ENCODE peak calls at places on chromosomes 11 and 22, in nine cellular contexts. A is AG09309; R is mammary epithelial cell; D is AG09319; V is Peyer's patch; L is endothelial cell; I is CD4-positive, alpha-beta T cell; U is brain microvascular endothelial cell; B is fibroblast of mammary gland. E is an unnamed sample.

GRCh38 chr11:132300283-132300682 is 929.9 kb downstream of the NTM start:
- DNase-seq in A (no peak), D (no peak), I (no peak), U (peak), V (no peak), B (no peak), R (no peak), L (peak), E (no peak)

GRCh38 chr11:76694664-76695063 is 24.1 kb upstream of the LRRC32 start:
- DNase-seq in R (peak), B (peak), D (peak), A (peak), V (no peak), U (peak), L (no peak), I (no peak), E (no peak)

GRCh38 chr22:48844096-48844675 is 983.5 kb downstream of the BRD1 start:
- DNase-seq in B (no peak), L (no peak), U (no peak), V (no peak), R (no peak), A (no peak), D (no peak), I (no peak), E (no peak)

GRCh38 chr11:8066911-8067455 is 14.0 kb upstream of the TUB start:
- DNase-seq in B (peak), A (no peak), D (no peak), V (no peak), L (no peak), U (no peak), I (no peak), R (no peak), E (no peak)

GRCh38 chr11:111819161-111820058 is 52.0 kb downstream of the ALG9 start:
- DNase-seq in A (peak), I (no peak), U (peak), L (no peak), R (no peak), B (peak), D (peak), V (no peak), E (peak)

GRCh38 chr11:8905528-8906165 is 5.3 kb upstream of the AKIP1 start:
- DNase-seq in V (no peak), I (no peak), U (peak), D (no peak), B (peak), R (peak), L (no peak), A (peak), E (no peak)

GRCh38 chr22:29212738-29213137 is 7.0 kb downstream of the EMID1 start:
- DNase-seq in I (no peak), A (no peak), U (no peak), D (no peak), B (no peak), R (no peak), V (no peak), L (no peak), E (no peak)

GRCh38 chr11:71336176-71336995 is 84.0 kb upstream of the SHANK2 start:
- DNase-seq in V (no peak), U (no peak), D (no peak), I (no peak), A (no peak), R (no peak), L (no peak), B (peak), E (no peak)

GRCh38 chr11:57180964-57181363 is 789 bp upstream of the LRRC55 start:
- DNase-seq in A (no peak), L (no peak), B (no peak), V (no peak), R (no peak), I (no peak), D (no peak), U (no peak), E (no peak)

GRCh38 chr11:82176945-82177344 is 556.7 kb downstream of the FAM181B start:
- DNase-seq in L (no peak), A (no peak), I (no peak), U (no peak), D (no peak), R (no peak), V (no peak), B (no peak), E (no peak)

GRCh38 chr11:88188251-88189030 is 13.2 kb upstream of the RAB38 start:
- DNase-seq in R (no peak), U (no peak), A (no peak), I (no peak), L (no peak), B (no peak), V (no peak), D (no peak), E (peak)

GRCh38 chr11:68313574-68314202 is 1.3 kb downstream of the LRP5 start:
- DNase-seq in R (peak), U (peak), B (peak), D (peak), V (no peak), I (no peak), L (no peak), A (no peak), E (no peak)

GRCh38 chr22:19133561-19133960 is 2.5 kb downstream of the TSSK2 start:
- DNase-seq in U (no peak), A (no peak), B (no peak), I (no peak), R (no peak), L (no peak), D (no peak), V (no peak), E (no peak)

GRCh38 chr11:42544726-42545125 is 767.1 kb upstream of the API5 start:
- DNase-seq in B (no peak), L (no peak), U (no peak), R (no peak), A (no peak), V (no peak), I (no peak), D (no peak), E (no peak)

GRCh38 chr22:40908895-40909294 is 42.3 kb upstream of the RBX1 start:
- DNase-seq in U (no peak), D (no peak), R (no peak), A (no peak), B (no peak), L (no peak), I (no peak), V (no peak), E (no peak)

GRCh38 chr11:79332017-79332416 is 108.8 kb downstream of the TENM4 start:
- DNase-seq in L (no peak), D (no peak), R (no peak), U (no peak), V (no peak), I (no peak), A (no peak), B (no peak), E (no peak)

GRCh38 chr11:30583505-30584280 is 2.5 kb downstream of the MPPED2 start:
- DNase-seq in B (peak), I (no peak), D (no peak), V (no peak), L (peak), A (no peak), R (no peak), U (no peak), E (no peak)

GRCh38 chr22:42635531-42635930 is 4.9 kb downstream of the ATP5MGL start:
- DNase-seq in A (peak), V (no peak), I (no peak), U (peak), R (peak), D (peak), B (peak), L (no peak), E (no peak)

GRCh38 chr22:44393066-44393465 is 80.3 kb upstream of the SHISAL1 start:
- DNase-seq in D (no peak), I (no peak), L (no peak), B (no peak), R (no peak), A (no peak), V (peak), U (no peak), E (peak)

GRCh38 chr11:9748361-9748970 is 84.6 kb downstream of the SWAP70 start:
- DNase-seq in A (no peak), B (peak), U (peak), D (peak), R (peak), V (peak), L (peak), I (peak), E (peak)

GRCh38 chr11:119195680-119196079 is 10.4 kb downstream of the NHERF4 start:
- DNase-seq in D (no peak), A (no peak), B (peak), R (peak), U (peak), V (peak), L (peak), I (no peak), E (peak)

GRCh38 chr11:75313457-75314272 is 37.8 kb downstream of the ARRB1 start:
- DNase-seq in B (peak), I (no peak), U (peak), L (no peak), A (no peak), R (no peak), D (no peak), V (no peak), E (peak)

GRCh38 chr11:19777342-19778102 is 64.9 kb downstream of the NAV2 start:
- DNase-seq in R (peak), U (peak), B (peak), A (no peak), D (no peak), V (peak), L (no peak), I (no peak), E (peak)

GRCh38 chr11:250740-251299 is 14.0 kb downstream of the PSMD13 start:
- DNase-seq in L (peak), U (peak), B (peak), A (no peak), V (peak), I (peak), R (peak), D (no peak), E (peak)
- TF ChIP-seq CTCF in L (peak), U (peak), B (peak), A (peak), V (peak), I (peak), R (peak), D (peak), E (peak)

DNA sequence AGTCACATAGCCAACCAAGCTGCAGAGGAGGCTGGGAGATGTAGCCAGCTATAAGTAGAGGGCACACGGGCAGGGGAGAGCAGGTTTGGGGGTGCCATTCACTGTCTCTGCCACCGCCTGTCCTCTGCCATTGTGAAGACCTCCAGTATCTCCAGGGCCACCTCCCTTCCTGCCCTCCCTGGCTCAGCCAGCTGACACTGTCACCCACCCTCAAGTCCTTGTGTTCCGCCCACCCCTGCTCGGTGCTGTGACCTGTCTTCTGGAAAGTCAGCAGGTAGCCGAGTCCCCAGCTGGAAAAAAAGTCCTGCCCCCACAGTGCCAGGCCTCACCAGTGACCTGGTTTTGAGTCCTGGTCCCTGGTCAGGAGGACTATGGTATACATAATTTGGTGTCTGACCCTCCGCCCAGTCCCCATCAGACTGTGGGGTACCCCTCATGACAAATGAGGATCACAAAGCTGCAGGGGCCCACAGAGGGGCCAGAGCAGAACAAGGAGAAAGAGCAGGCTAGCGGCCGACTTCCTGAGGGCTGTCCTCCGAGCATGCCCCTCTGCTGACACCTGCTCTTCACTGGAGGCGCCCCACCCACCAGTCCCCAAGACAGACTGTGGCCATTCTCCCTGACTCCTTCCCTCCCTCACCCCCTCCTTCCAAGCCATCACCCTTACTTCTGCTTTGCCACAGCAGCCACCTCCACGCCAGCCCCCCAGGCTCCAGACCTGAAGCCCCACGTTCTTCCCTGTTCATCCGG is 7.1 kb upstream of the IL2RB start:
- DNase-seq in B (no peak), D (no peak), L (no peak), U (no peak), R (no peak), V (no peak), A (no peak), I (no peak), E (no peak)
- TF ChIP-seq CTCF in B (no peak), D (no peak), L (no peak), U (no peak), R (no peak), V (no peak), A (no peak), I (no peak), E (no peak)

DNA sequence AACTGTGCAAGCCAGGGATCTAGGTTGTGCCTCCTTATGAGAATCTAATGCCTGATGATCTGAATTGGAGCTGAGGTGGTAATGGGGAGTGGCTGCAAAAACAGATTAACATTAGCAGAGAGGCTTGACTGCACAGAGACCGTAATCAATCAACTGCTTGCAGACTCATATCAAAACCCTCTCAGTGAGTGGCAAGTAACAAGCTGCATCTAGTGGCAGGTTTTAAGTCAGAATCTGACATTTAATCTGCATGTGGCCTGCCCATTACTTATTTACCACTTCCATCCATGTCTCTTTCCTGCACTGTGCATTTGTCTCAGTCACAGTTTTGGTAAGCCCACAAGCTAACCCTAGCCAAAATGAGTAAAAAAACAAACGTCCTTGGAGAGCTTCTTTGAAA is 11.2 kb downstream of the C11orf58 start:
- DNase-seq in U (no peak), D (no peak), B (no peak), V (no peak), I (no peak), R (no peak), A (no peak), L (no peak), E (no peak)
- TF ChIP-seq CTCF in U (no peak), D (no peak), B (no peak), V (no peak), I (no peak), R (no peak), A (no peak), L (no peak), E (no peak)

GRCh38 chr11:124739479-124740276 is at the start of gene NRGN:
- DNase-seq in V (peak), D (peak), R (peak), I (peak), B (peak), A (no peak), U (peak), L (peak), E (peak)
- TF ChIP-seq CTCF in V (no peak), D (no peak), R (no peak), I (no peak), B (no peak), A (no peak), U (no peak), L (no peak), E (no peak)

GRCh38 chr11:110762596-110762995 is 50.4 kb upstream of the ARHGAP20 start:
- DNase-seq in I (no peak), D (no peak), R (no peak), U (no peak), V (no peak), L (no peak), A (no peak), B (peak), E (no peak)

GRCh38 chr11:110759972-110760381 is 47.7 kb upstream of the ARHGAP20 start:
- DNase-seq in A (no peak), I (no peak), U (peak), D (no peak), B (peak), L (no peak), V (no peak), R (no peak), E (peak)

GRCh38 chr11:110761131-110761530 is 48.9 kb upstream of the ARHGAP20 start:
- DNase-seq in B (no peak), L (no peak), V (no peak), U (no peak), I (no peak), D (no peak), R (no peak), A (no peak), E (no peak)

GRCh38 chr11:110763249-110764011 is 51.2 kb upstream of the ARHGAP20 start:
- DNase-seq in U (peak), V (no peak), B (peak), I (no peak), L (no peak), D (peak), R (no peak), A (peak), E (peak)

DNA sequence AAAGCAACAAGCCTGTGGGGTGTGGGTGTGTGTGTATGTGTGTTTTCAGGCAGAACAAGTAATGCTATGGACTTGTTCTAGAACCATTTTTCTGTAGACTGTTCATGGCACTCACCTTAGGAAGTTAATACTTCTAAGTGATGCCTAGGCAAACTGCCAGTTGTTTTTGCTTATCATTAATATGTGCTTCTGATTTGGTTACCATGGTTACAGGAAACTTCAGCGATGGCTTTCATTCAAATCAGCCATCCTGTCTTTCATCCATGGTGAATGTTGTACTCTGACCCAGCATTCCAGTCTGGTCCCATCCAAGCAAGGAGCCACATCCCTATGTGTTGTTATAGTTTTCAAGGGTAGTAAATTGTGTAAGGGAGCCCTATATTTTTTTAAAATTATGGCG is 49.8 kb upstream of the ARHGAP20 start:
- DNase-seq in U (no peak), V (no peak), I (no peak), L (no peak), R (no peak), B (no peak), D (no peak), A (no peak), E (no peak)
- TF ChIP-seq CTCF in U (no peak), V (no peak), I (no peak), L (no peak), R (no peak), B (no peak), D (no peak), A (no peak), E (no peak)

DNA sequence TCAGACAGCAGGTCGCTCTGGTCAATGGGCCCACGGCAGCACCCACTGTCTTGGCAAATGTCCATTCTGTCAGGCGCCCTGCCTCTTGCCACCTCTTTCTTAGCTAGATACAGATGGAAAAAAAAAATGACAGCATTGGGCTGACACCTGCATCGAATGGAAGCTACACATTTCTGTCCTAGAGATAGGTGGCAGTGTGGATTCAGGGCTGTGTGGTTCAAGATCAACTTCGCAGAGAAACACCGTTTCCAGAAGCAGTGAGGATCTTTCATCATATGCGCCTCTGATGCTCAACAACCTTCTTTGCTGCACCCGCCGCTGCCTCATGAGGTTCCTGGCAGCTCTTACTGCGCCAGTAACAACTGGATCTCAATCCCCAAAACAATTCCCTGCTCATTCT is 236.3 kb downstream of the KIRREL3 start:
- DNase-seq in A (no peak), B (no peak), U (no peak), I (no peak), D (no peak), L (no peak), R (no peak), V (no peak), E (no peak)
- TF ChIP-seq CTCF in A (peak), B (no peak), U (peak), I (no peak), D (peak), L (no peak), R (peak), V (no peak), E (no peak)

GRCh38 chr11:66344550-66345315 is at the start of gene BRMS1:
- DNase-seq in D (peak), U (peak), A (peak), R (peak), L (peak), I (peak), V (peak), B (peak), E (peak)
- TF ChIP-seq CTCF in D (peak), U (peak), A (peak), R (peak), L (no peak), I (no peak), V (peak), B (peak), E (peak)

GRCh38 chr11:99406345-99406744 is 385.6 kb downstream of the CNTN5 start:
- DNase-seq in I (no peak), A (no peak), D (no peak), V (no peak), B (no peak), R (no peak), L (no peak), U (no peak), E (no peak)

DNA sequence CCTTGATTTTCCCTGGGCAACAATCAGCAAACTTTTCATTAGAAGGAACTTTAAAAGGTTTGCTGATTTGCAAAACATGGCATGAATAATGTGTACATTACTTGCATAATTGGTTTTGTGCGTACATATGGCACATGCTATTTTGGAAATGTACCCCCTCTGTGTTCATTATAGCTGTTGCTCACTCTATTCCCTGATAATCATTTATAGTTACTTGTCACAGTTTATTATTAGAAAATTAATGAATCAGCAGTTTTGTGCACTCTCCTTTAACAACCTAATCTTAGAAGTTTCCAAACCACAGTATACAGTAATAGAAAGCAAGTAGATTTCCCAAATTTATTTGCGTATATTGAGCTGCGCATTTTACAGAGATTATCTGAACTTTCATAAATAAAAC is 389.9 kb downstream of the CNTN5 start:
- DNase-seq in L (no peak), V (no peak), R (no peak), A (no peak), U (no peak), I (no peak), D (no peak), B (no peak), E (no peak)
- TF ChIP-seq CTCF in L (no peak), V (no peak), R (no peak), A (no peak), U (no peak), I (no peak), D (no peak), B (no peak), E (no peak)

DNA sequence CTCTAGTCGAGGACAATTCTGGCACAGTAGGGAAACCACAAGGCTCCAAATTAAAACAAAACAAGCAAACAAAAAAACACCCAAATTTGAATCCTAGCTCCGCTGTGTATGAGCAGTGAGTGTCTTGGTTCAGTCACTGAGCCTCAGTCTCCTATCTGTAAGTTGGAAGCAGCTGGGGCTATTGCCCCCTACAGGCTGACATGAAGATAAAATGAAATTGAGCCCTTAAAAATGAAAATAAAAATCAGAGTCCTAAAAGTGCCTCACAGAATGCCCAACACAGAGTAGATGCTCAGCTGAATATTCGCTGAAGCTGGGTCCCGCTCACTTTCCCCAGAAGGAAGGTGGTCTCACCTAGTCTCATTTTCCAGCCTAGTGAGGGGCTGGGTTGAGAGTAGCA is 65.2 kb downstream of the PDE2A start:
- DNase-seq in D (no peak), A (no peak), I (no peak), L (no peak), B (peak), V (no peak), U (no peak), R (no peak), E (no peak)
- TF ChIP-seq CTCF in D (peak), A (peak), I (peak), L (peak), B (peak), V (peak), U (peak), R (peak), E (no peak)